ENCODE peak calls at places on chromosomes 4 and X, in ten cellular contexts. One of them, this sample, is unnamed.

GRCh38 chrX:150049647-150050046 is 111.4 kb upstream of the EOLA2 start:
- DNase-seq in kidney: no peak
- DNase-seq in brain microvascular endothelial cell: no peak
- DNase-seq in CD8-positive, alpha-beta T cell: no peak
- DNase-seq in right cardiac atrium: no peak
- DNase-seq in neural progenitor cell: no peak
- DNase-seq in IMR-90: peak; percentile 54
- DNase-seq in tibial artery: no peak
- DNase-seq in psoas muscle: no peak
- DNase-seq in PC-3: no peak
- DNase-seq in this sample: no peak

GRCh38 chrX:119008122-119008744 is 33.8 kb downstream of the LONRF3 start:
- DNase-seq in kidney: no peak
- DNase-seq in brain microvascular endothelial cell: peak; percentile 20
- DNase-seq in CD8-positive, alpha-beta T cell: peak; percentile 21
- DNase-seq in right cardiac atrium: no peak
- DNase-seq in neural progenitor cell: peak; percentile 27
- DNase-seq in IMR-90: peak; percentile 30
- DNase-seq in tibial artery: no peak
- DNase-seq in psoas muscle: no peak
- DNase-seq in PC-3: peak; percentile 42
- DNase-seq in this sample: no peak

GRCh38 chr4:173990126-173990878 is 293.2 kb downstream of the FBXO8 start:
- DNase-seq in kidney: no peak
- DNase-seq in brain microvascular endothelial cell: peak; percentile 6
- DNase-seq in CD8-positive, alpha-beta T cell: no peak
- DNase-seq in right cardiac atrium: no peak
- DNase-seq in neural progenitor cell: peak; percentile 75
- DNase-seq in IMR-90: peak; percentile 46
- DNase-seq in tibial artery: no peak
- DNase-seq in psoas muscle: no peak
- DNase-seq in PC-3: peak; percentile 29
- DNase-seq in this sample: no peak

GRCh38 chr4:103400405-103400804 is 202.3 kb upstream of the CENPE start:
- DNase-seq in kidney: no peak
- DNase-seq in brain microvascular endothelial cell: peak; percentile 70
- DNase-seq in CD8-positive, alpha-beta T cell: no peak
- DNase-seq in right cardiac atrium: no peak
- DNase-seq in neural progenitor cell: no peak
- DNase-seq in IMR-90: no peak
- DNase-seq in tibial artery: no peak
- DNase-seq in psoas muscle: no peak
- DNase-seq in PC-3: peak; percentile 25
- DNase-seq in this sample: no peak

GRCh38 chrX:22559506-22559905 is 286.8 kb downstream of the CBLL2 start:
- DNase-seq in kidney: no peak
- DNase-seq in brain microvascular endothelial cell: no peak
- DNase-seq in CD8-positive, alpha-beta T cell: no peak
- DNase-seq in right cardiac atrium: no peak
- DNase-seq in neural progenitor cell: no peak
- DNase-seq in IMR-90: peak; percentile 19
- DNase-seq in tibial artery: no peak
- DNase-seq in psoas muscle: no peak
- DNase-seq in PC-3: peak; percentile 3
- DNase-seq in this sample: no peak

GRCh38 chr4:54872246-54872645 is 214.5 kb downstream of the KIT start:
- DNase-seq in kidney: no peak
- DNase-seq in brain microvascular endothelial cell: peak; percentile 52
- DNase-seq in CD8-positive, alpha-beta T cell: no peak
- DNase-seq in right cardiac atrium: no peak
- DNase-seq in neural progenitor cell: no peak
- DNase-seq in IMR-90: peak; percentile 35
- DNase-seq in tibial artery: no peak
- DNase-seq in psoas muscle: no peak
- DNase-seq in PC-3: peak; percentile 43
- DNase-seq in this sample: no peak

GRCh38 chr4:6727081-6727942 is 11.3 kb downstream of the BLOC1S4 start:
- DNase-seq in kidney: peak; percentile 89
- DNase-seq in brain microvascular endothelial cell: peak; percentile 14
- DNase-seq in CD8-positive, alpha-beta T cell: no peak
- DNase-seq in right cardiac atrium: peak; percentile 54
- DNase-seq in neural progenitor cell: peak; percentile 86
- DNase-seq in IMR-90: no peak
- DNase-seq in tibial artery: peak; percentile 68
- DNase-seq in psoas muscle: no peak
- DNase-seq in PC-3: no peak
- DNase-seq in this sample: no peak

GRCh38 chrX:16664626-16665025 is 14.7 kb downstream of the S100G start:
- DNase-seq in kidney: no peak
- DNase-seq in brain microvascular endothelial cell: no peak
- DNase-seq in CD8-positive, alpha-beta T cell: no peak
- DNase-seq in right cardiac atrium: no peak
- DNase-seq in neural progenitor cell: no peak
- DNase-seq in IMR-90: no peak
- DNase-seq in tibial artery: no peak
- DNase-seq in psoas muscle: no peak
- DNase-seq in PC-3: peak; percentile 33
- DNase-seq in this sample: no peak

GRCh38 chrX:20015945-20016617 is 25.2 kb upstream of the BCLAF3 start:
- DNase-seq in kidney: no peak
- DNase-seq in brain microvascular endothelial cell: no peak
- DNase-seq in CD8-positive, alpha-beta T cell: no peak
- DNase-seq in right cardiac atrium: no peak
- DNase-seq in neural progenitor cell: no peak
- DNase-seq in IMR-90: no peak
- DNase-seq in tibial artery: no peak
- DNase-seq in psoas muscle: no peak
- DNase-seq in PC-3: no peak
- DNase-seq in this sample: no peak

DNA sequence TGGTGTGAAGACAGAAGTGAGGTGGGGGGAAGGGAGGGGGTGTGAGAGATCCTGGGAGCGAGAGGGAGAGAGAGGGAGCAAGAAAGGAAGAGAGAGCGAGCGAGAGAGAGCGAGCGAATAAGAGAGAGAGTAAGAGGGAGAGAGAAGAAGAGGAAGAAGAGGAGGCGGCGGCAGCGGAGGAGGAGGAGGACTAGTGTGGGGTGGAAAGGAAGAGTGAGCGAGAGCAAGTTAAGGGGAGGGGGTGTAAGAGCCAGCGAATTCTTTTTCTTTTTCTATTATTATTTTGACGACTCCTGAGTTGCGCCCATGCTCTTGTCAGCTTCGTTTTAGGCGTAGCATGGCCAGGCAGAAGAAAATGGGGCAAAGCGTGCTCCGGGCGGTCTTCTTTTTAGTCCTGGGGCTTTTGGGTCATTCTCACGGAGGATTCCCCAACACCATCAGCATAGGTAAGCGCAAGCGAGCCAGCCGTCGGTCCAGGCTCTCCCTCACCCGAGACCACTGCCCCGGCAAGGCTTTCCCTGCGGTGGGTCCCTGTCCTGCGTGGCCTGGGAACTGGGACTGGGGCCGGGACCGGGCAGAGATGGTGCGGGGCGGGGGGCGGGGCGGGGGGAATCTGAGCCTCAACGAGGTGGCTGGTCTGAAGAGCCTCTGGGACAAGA is at the start of gene GRIA3:
- DNase-seq in kidney: no peak
- DNase-seq in brain microvascular endothelial cell: no peak
- DNase-seq in CD8-positive, alpha-beta T cell: no peak
- DNase-seq in right cardiac atrium: no peak
- DNase-seq in neural progenitor cell: peak; percentile 45
- DNase-seq in IMR-90: no peak
- DNase-seq in tibial artery: peak; percentile 53
- DNase-seq in psoas muscle: no peak
- DNase-seq in PC-3: no peak
- DNase-seq in this sample: no peak
- H3K4me3 ChIP-seq in kidney: peak within 1 kb of the TSS; percentile 49
- H3K4me3 ChIP-seq in brain microvascular endothelial cell: peak within 1 kb of the TSS; percentile 56
- H3K4me3 ChIP-seq in CD8-positive, alpha-beta T cell: peak within 1 kb of the TSS; percentile 8
- H3K4me3 ChIP-seq in right cardiac atrium: peak within 1 kb of the TSS; percentile 71
- H3K4me3 ChIP-seq in neural progenitor cell: peak within 1 kb of the TSS; percentile 64
- H3K4me3 ChIP-seq in IMR-90: no peak within 1 kb of the TSS
- H3K4me3 ChIP-seq in tibial artery: peak within 1 kb of the TSS; percentile 60
- H3K4me3 ChIP-seq in psoas muscle: peak within 1 kb of the TSS; percentile 46
- H3K4me3 ChIP-seq in PC-3: peak within 1 kb of the TSS; percentile 47
- H3K4me3 ChIP-seq in this sample: peak within 1 kb of the TSS; percentile 36

DNA sequence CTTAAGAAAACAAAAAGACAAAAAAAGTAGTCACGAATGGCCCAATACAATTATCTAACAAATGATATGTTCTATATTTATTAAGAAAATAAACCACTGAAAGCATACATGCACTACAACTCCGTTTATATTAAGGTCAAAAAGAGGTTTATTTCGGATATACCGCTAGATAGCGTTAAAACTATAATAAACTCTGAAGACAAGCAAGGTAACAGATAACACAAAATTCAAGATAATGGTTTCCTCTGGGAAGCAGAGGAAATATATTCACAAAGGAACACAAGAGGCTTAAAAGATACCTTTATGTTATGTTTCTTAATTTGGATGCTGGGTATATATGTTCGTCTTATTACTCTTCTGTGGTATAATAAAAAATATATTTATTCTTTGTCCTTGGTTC is 4.7 kb upstream of the FAM200B start:
- DNase-seq in kidney: no peak
- DNase-seq in brain microvascular endothelial cell: no peak
- DNase-seq in CD8-positive, alpha-beta T cell: no peak
- DNase-seq in right cardiac atrium: no peak
- DNase-seq in neural progenitor cell: no peak
- DNase-seq in IMR-90: no peak
- DNase-seq in tibial artery: no peak
- DNase-seq in psoas muscle: no peak
- DNase-seq in PC-3: no peak
- DNase-seq in this sample: no peak
- H3K27ac ChIP-seq in kidney: no peak overlapping the region
- H3K27ac ChIP-seq in brain microvascular endothelial cell: no peak overlapping the region
- H3K27ac ChIP-seq in CD8-positive, alpha-beta T cell: no peak overlapping the region
- H3K27ac ChIP-seq in right cardiac atrium: no peak overlapping the region
- H3K27ac ChIP-seq in neural progenitor cell: no peak overlapping the region
- H3K27ac ChIP-seq in IMR-90: no peak overlapping the region
- H3K27ac ChIP-seq in tibial artery: no peak overlapping the region
- H3K27ac ChIP-seq in psoas muscle: no peak overlapping the region
- H3K27ac ChIP-seq in PC-3: peak overlapping the region; percentile 60
- H3K27ac ChIP-seq in this sample: no peak overlapping the region

GRCh38 chr4:139670765-139671164 is 5.1 kb downstream of the MGST2 start:
- DNase-seq in kidney: no peak
- DNase-seq in brain microvascular endothelial cell: no peak
- DNase-seq in CD8-positive, alpha-beta T cell: no peak
- DNase-seq in right cardiac atrium: no peak
- DNase-seq in neural progenitor cell: no peak
- DNase-seq in IMR-90: no peak
- DNase-seq in tibial artery: no peak
- DNase-seq in psoas muscle: no peak
- DNase-seq in PC-3: no peak
- DNase-seq in this sample: no peak

GRCh38 chr4:139669335-139669734 is 3.7 kb downstream of the MGST2 start:
- DNase-seq in kidney: no peak
- DNase-seq in brain microvascular endothelial cell: no peak
- DNase-seq in CD8-positive, alpha-beta T cell: no peak
- DNase-seq in right cardiac atrium: no peak
- DNase-seq in neural progenitor cell: no peak
- DNase-seq in IMR-90: no peak
- DNase-seq in tibial artery: no peak
- DNase-seq in psoas muscle: no peak
- DNase-seq in PC-3: no peak
- DNase-seq in this sample: no peak

GRCh38 chr4:139668036-139668435 is 2.4 kb downstream of the MGST2 start:
- DNase-seq in kidney: no peak
- DNase-seq in brain microvascular endothelial cell: no peak
- DNase-seq in CD8-positive, alpha-beta T cell: no peak
- DNase-seq in right cardiac atrium: no peak
- DNase-seq in neural progenitor cell: no peak
- DNase-seq in IMR-90: no peak
- DNase-seq in tibial artery: no peak
- DNase-seq in psoas muscle: no peak
- DNase-seq in PC-3: no peak
- DNase-seq in this sample: no peak

GRCh38 chr4:139668658-139669201 is 3.1 kb downstream of the MGST2 start:
- DNase-seq in kidney: no peak
- DNase-seq in brain microvascular endothelial cell: no peak
- DNase-seq in CD8-positive, alpha-beta T cell: no peak
- DNase-seq in right cardiac atrium: no peak
- DNase-seq in neural progenitor cell: no peak
- DNase-seq in IMR-90: no peak
- DNase-seq in tibial artery: no peak
- DNase-seq in psoas muscle: no peak
- DNase-seq in PC-3: no peak
- DNase-seq in this sample: no peak

GRCh38 chr4:139669859-139670258 is 4.2 kb downstream of the MGST2 start:
- DNase-seq in kidney: no peak
- DNase-seq in brain microvascular endothelial cell: no peak
- DNase-seq in CD8-positive, alpha-beta T cell: no peak
- DNase-seq in right cardiac atrium: no peak
- DNase-seq in neural progenitor cell: peak; percentile 13
- DNase-seq in IMR-90: no peak
- DNase-seq in tibial artery: no peak
- DNase-seq in psoas muscle: no peak
- DNase-seq in PC-3: no peak
- DNase-seq in this sample: no peak
- H3K4me3 ChIP-seq in kidney: no peak overlapping the region
- H3K4me3 ChIP-seq in brain microvascular endothelial cell: no peak overlapping the region
- H3K4me3 ChIP-seq in CD8-positive, alpha-beta T cell: no peak overlapping the region
- H3K4me3 ChIP-seq in right cardiac atrium: no peak overlapping the region
- H3K4me3 ChIP-seq in neural progenitor cell: no peak overlapping the region
- H3K4me3 ChIP-seq in IMR-90: no peak overlapping the region
- H3K4me3 ChIP-seq in tibial artery: no peak overlapping the region
- H3K4me3 ChIP-seq in psoas muscle: no peak overlapping the region
- H3K4me3 ChIP-seq in PC-3: no peak overlapping the region
- H3K4me3 ChIP-seq in this sample: no peak overlapping the region

GRCh38 chrX:943035-943434 is 269.4 kb downstream of the CRLF2 start:
- DNase-seq in kidney: no peak
- DNase-seq in brain microvascular endothelial cell: no peak
- DNase-seq in CD8-positive, alpha-beta T cell: no peak
- DNase-seq in right cardiac atrium: no peak
- DNase-seq in neural progenitor cell: no peak
- DNase-seq in IMR-90: no peak
- DNase-seq in tibial artery: no peak
- DNase-seq in psoas muscle: no peak
- DNase-seq in PC-3: no peak
- DNase-seq in this sample: no peak
- H3K27ac ChIP-seq in kidney: no peak overlapping the region
- H3K27ac ChIP-seq in brain microvascular endothelial cell: no peak overlapping the region
- H3K27ac ChIP-seq in CD8-positive, alpha-beta T cell: no peak overlapping the region
- H3K27ac ChIP-seq in right cardiac atrium: no peak overlapping the region
- H3K27ac ChIP-seq in neural progenitor cell: no peak overlapping the region
- H3K27ac ChIP-seq in IMR-90: no peak overlapping the region
- H3K27ac ChIP-seq in tibial artery: no peak overlapping the region
- H3K27ac ChIP-seq in psoas muscle: no peak overlapping the region
- H3K27ac ChIP-seq in PC-3: no peak overlapping the region
- H3K27ac ChIP-seq in this sample: no peak overlapping the region

GRCh38 chrX:129961180-129962083 is 21.0 kb upstream of the BCORL1 start:
- DNase-seq in kidney: peak; percentile 90
- DNase-seq in brain microvascular endothelial cell: peak; percentile 10
- DNase-seq in CD8-positive, alpha-beta T cell: peak; percentile 62
- DNase-seq in right cardiac atrium: peak; percentile 51
- DNase-seq in neural progenitor cell: peak; percentile 83
- DNase-seq in IMR-90: no peak
- DNase-seq in tibial artery: no peak
- DNase-seq in psoas muscle: peak; percentile 76
- DNase-seq in PC-3: peak; percentile 81
- DNase-seq in this sample: peak; percentile 64
- H3K4me3 ChIP-seq in kidney: peak overlapping the region; percentile 41
- H3K4me3 ChIP-seq in brain microvascular endothelial cell: no peak overlapping the region
- H3K4me3 ChIP-seq in CD8-positive, alpha-beta T cell: peak overlapping the region; percentile 53
- H3K4me3 ChIP-seq in right cardiac atrium: no peak overlapping the region
- H3K4me3 ChIP-seq in neural progenitor cell: peak overlapping the region; percentile 33
- H3K4me3 ChIP-seq in IMR-90: no peak overlapping the region
- H3K4me3 ChIP-seq in tibial artery: peak overlapping the region; percentile 6
- H3K4me3 ChIP-seq in psoas muscle: peak overlapping the region; percentile 28
- H3K4me3 ChIP-seq in PC-3: peak overlapping the region; percentile 63
- H3K4me3 ChIP-seq in this sample: no peak overlapping the region

GRCh38 chr4:169345207-169345788 is 74.5 kb upstream of the SH3RF1 start:
- DNase-seq in kidney: no peak
- DNase-seq in brain microvascular endothelial cell: peak; percentile 23
- DNase-seq in CD8-positive, alpha-beta T cell: no peak
- DNase-seq in right cardiac atrium: no peak
- DNase-seq in neural progenitor cell: no peak
- DNase-seq in IMR-90: peak; percentile 86
- DNase-seq in tibial artery: no peak
- DNase-seq in psoas muscle: no peak
- DNase-seq in PC-3: peak; percentile 90
- DNase-seq in this sample: no peak
- H3K27ac ChIP-seq in kidney: no peak overlapping the region
- H3K27ac ChIP-seq in brain microvascular endothelial cell: no peak overlapping the region
- H3K27ac ChIP-seq in CD8-positive, alpha-beta T cell: no peak overlapping the region
- H3K27ac ChIP-seq in right cardiac atrium: no peak overlapping the region
- H3K27ac ChIP-seq in neural progenitor cell: no peak overlapping the region
- H3K27ac ChIP-seq in IMR-90: no peak overlapping the region
- H3K27ac ChIP-seq in tibial artery: no peak overlapping the region
- H3K27ac ChIP-seq in psoas muscle: no peak overlapping the region
- H3K27ac ChIP-seq in PC-3: peak overlapping the region; percentile 98
- H3K27ac ChIP-seq in this sample: no peak overlapping the region

This sample was measured in sigmoid colon.